ENCODE peak calls at places on chromosomes 13 and 19, in ten cellular contexts. J is right atrium auricular region, B is right lobe of liver, H is MM.1S, P is PC-3, L is vagina, G is Peyer's patch, K is neural crest cell, V is endothelial cell of umbilical vein, N is omental fat pad. U is an unnamed sample.

GRCh38 chr13:90276208-90276607 is 1071.3 kb upstream of the MIR17HG start:
- DNase-seq in B (no peak), V (no peak), G (no peak), K (no peak), P (no peak), H (no peak), J (no peak), N (no peak), L (no peak), U (no peak)

GRCh38 chr13:37023871-37024270 is 23.3 kb downstream of the EXOSC8 start:
- DNase-seq in J (no peak), V (no peak), N (no peak), L (no peak), P (peak; percentile 24), B (no peak), G (no peak), K (no peak), H (no peak), U (no peak)

GRCh38 chr19:51440846-51441409 is 17.3 kb downstream of the SIGLEC8 start:
- DNase-seq in H (no peak), K (no peak), P (peak; percentile 48), J (no peak), V (no peak), N (no peak), G (no peak), L (no peak), B (no peak), U (no peak)

GRCh38 chr13:105097501-105097900 is 1438.0 kb downstream of the EFNB2 start:
- DNase-seq in B (no peak), V (peak; percentile 4), H (no peak), N (no peak), P (no peak), G (no peak), J (no peak), L (no peak), K (no peak), U (no peak)

GRCh38 chr13:21077360-21078353 is 16.3 kb upstream of the LATS2 start:
- DNase-seq in B (no peak), G (no peak), J (no peak), K (no peak), N (no peak), P (no peak), V (no peak), L (no peak), H (no peak), U (no peak)

GRCh38 chr19:41616785-41617621 is 9.9 kb downstream of the CEACAM4 start:
- DNase-seq in V (peak; percentile 19), P (peak; percentile 44), L (peak; percentile 58), J (no peak), B (no peak), N (no peak), G (no peak), K (no peak), H (peak; percentile 27), U (no peak)

GRCh38 chr13:77184455-77184854 is 142.4 kb downstream of the MYCBP2 start:
- DNase-seq in K (no peak), G (no peak), P (no peak), B (no peak), N (no peak), V (peak; percentile 30), J (no peak), L (no peak), H (peak; percentile 61), U (no peak)

GRCh38 chr19:29480507-29480906 is 45.3 kb upstream of the VSTM2B start:
- DNase-seq in N (no peak), V (no peak), H (no peak), L (peak; percentile 49), K (no peak), J (no peak), G (no peak), B (no peak), P (no peak), U (no peak)

DNA sequence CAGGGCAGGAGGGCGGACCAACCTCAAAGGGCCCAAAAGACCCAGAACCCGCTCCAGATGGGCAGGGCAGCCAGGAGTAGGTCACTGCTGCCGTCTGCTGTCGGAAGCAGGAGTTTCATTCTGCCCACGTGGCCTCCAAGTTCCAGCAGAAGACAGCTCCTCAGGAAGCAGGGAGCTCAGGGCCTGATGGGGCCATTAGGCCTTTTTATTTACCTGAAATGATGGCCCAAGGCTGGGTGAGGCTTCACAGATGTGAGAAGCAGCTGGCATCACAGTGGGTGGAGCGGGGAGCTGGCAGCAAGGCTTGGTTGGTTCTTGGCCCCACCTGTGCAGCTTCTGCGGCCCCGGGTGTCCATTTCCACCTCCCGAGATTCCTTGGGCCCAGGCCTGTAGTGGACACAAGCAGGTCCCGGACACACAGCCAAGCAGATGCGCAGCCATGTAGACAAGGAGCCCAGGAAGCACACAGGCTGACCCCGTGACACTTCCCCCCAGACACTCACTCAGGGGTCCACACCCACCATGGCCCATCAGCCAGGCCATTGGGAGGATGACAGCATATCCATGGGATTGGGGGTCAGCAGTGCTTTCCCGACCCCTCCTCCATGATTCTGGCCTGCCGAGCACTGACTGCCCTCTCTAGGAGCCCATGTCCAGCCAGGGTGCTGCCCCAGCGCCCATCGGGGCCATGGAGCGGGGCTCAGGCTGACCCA is 26.4 kb downstream of the C13orf46 start:
- DNase-seq in P (peak; percentile 55), B (no peak), J (no peak), K (no peak), G (peak; percentile 70), V (peak; percentile 31), L (no peak), N (no peak), H (no peak), U (no peak)
- TF ChIP-seq CTCF in P (peak; percentile 59), B (peak; percentile 33), J (peak; percentile 52), K (peak; percentile 32), G (peak; percentile 75), V (peak; percentile 67), L (peak; percentile 46), N (no peak), H (no peak), U (peak; percentile 21)

GRCh38 chr19:18059297-18059696 is 27.4 kb downstream of the IL12RB1 start:
- DNase-seq in P (no peak), G (no peak), B (no peak), N (no peak), H (no peak), L (no peak), K (no peak), V (no peak), J (no peak), U (no peak)
- TF ChIP-seq CTCF in P (no peak), G (no peak), B (no peak), N (no peak), H (no peak), L (no peak), K (no peak), V (no peak), J (no peak), U (no peak)

DNA sequence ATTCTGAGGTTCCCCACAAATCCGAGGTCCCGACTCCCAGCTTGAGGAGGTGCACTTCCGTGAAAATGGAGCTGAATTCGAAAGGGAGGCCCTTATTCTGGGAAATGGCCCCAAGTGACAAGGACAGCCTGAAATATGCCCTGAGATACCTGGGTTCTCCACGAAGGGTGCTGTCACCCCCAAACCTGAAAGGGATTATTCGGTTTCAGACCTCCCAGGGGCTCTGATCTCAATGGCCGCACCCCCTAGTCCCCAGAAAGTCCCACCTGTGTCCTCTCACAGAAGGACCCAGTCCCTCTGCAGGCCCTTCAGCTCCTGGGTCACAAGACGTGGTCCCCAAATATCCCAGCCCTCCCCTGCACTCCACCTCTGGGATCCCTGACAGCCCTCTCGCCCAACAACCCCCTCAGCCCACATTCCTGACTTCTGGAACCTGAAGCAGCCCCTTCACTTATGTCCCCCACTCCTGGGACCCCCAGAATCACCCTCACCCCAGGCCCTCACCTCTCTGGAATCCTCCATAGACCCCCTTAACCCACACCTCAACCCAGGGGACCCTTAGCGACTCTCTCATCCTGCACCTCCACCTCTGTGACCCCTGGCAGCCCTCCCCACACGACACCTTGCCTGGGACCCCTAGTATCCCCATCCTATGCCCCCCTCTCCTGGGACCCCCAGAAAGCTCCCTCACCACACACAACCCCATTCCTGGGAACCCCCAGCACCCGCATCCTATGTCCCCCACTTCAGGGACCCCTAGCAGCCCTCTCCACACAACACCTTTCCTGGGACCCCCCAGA is 597 bp downstream of the SYNGR4 start:
- DNase-seq in P (no peak), K (no peak), J (no peak), L (peak; percentile 90), H (no peak), B (peak; percentile 54), N (no peak), G (no peak), V (no peak), U (no peak)
- TF ChIP-seq CTCF in P (no peak), K (no peak), J (no peak), L (no peak), H (no peak), B (no peak), N (no peak), G (no peak), V (no peak), U (no peak)

GRCh38 chr19:4543856-4544647 is 4.2 kb upstream of the LRG1 start:
- DNase-seq in K (no peak), B (no peak), G (no peak), H (no peak), V (no peak), N (no peak), J (no peak), P (no peak), L (no peak), U (no peak)

GRCh38 chr19:4550479-4551050 is 8.9 kb downstream of the SEMA6B start:
- DNase-seq in J (no peak), G (no peak), L (no peak), V (no peak), K (no peak), P (no peak), N (no peak), H (no peak), B (no peak), U (no peak)

GRCh38 chr19:4550018-4550417 is 9.5 kb downstream of the SEMA6B start:
- DNase-seq in K (no peak), V (no peak), L (no peak), N (no peak), H (no peak), B (no peak), J (no peak), G (no peak), P (no peak), U (no peak)

GRCh38 chr19:4548238-4548584 is 8.4 kb upstream of the LRG1 start:
- DNase-seq in G (no peak), H (no peak), J (no peak), B (peak; percentile 48), V (no peak), K (no peak), L (no peak), N (no peak), P (no peak), U (no peak)

DNA sequence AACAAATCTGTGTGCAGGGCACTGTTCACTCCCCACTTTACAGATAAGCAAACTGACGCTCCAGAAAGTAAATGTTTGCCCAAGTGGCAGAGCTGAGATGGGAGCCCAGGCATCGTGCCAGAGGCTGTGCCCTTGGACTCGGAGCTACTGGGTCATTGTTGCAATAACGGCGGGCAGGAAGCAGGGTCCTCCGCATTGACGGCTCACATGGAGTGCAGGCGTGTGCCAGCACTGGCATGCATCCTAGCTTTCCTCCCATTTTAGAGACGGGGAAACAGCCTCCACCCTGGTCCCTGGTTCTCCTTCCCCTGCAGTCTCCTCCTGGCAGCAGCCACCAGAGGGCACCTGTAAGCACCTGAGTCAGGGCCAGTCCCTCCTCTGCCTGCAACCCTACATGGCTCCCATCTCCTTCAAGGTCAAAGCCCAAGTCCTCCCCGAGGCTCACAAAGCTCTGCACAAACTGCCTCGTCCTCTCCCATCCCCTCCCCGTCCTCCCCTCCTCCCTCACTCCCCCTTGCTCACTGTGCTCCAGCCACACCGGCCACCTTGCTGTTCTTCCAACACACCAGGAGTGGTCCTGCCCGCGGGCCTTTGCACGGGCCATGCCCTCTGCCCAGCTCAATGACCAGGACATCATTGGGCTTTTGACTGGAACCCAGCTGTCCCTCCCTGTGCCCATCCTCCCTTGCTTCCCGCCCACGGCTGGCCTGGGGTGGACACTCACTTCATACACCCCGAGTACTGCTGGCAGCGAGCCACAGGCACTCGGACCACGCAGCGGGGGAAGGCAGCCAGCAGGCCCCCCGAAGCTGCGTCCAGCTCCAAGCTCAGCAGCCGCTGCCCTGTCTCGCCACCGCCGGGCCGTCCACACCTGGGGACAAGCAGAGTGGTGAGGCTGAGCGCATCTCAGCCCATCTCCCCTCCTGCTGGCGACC is 7.7 kb upstream of the LRG1 start:
- DNase-seq in B (peak; percentile 92), N (no peak), L (no peak), K (no peak), G (no peak), P (peak; percentile 51), J (no peak), H (no peak), V (peak; percentile 26), U (no peak)
- TF ChIP-seq CTCF in B (peak; percentile 62), N (no peak), L (no peak), K (peak; percentile 32), G (no peak), P (peak; percentile 71), J (no peak), H (peak; percentile 50), V (peak; percentile 60), U (peak; percentile 14)